ENCODE peak calls at places on chromosomes 3 and 15, in four cellular contexts. T is HFF-Myc, M is M059J, S is lower leg skin. J is an unnamed sample.

GRCh38 chr3:14439501-14440167 is 37.2 kb downstream of the SLC6A6 start:
- DNase-seq in T (no peak), M (no peak), S (no peak), J (peak; percentile 53)

GRCh38 chr3:124846189-124846588 is 41.0 kb downstream of the ITGB5 start:
- DNase-seq in T (no peak), M (peak; percentile 74), S (no peak), J (no peak)

GRCh38 chr3:141105828-141106628 is 54.9 kb downstream of the SPSB4 start:
- DNase-seq in T (peak; percentile 70), M (peak; percentile 79), S (peak; percentile 85), J (peak; percentile 97)

GRCh38 chr3:196942915-196943277 is 568 bp upstream of the NCBP2 start:
- DNase-seq in T (no peak), M (peak; percentile 21), S (no peak), J (no peak)

GRCh38 chr3:188196232-188196990 is 42.5 kb downstream of the LPP start:
- DNase-seq in T (no peak), M (peak; percentile 88), S (no peak), J (no peak)

GRCh38 chr3:101381809-101382208 is 61.4 kb upstream of the IMPG2 start:
- DNase-seq in T (peak; percentile 27), M (peak; percentile 59), S (no peak), J (no peak)

GRCh38 chr15:84840741-84841429 is 23.7 kb downstream of the ALPK3 start:
- DNase-seq in T (no peak), M (peak; percentile 88), S (no peak), J (no peak)

GRCh38 chr3:48516571-48516970 is 12.6 kb upstream of the SHISA5 start:
- DNase-seq in T (no peak), M (no peak), S (no peak), J (no peak)

GRCh38 chr3:17639765-17640164 is 102.7 kb downstream of the TBC1D5 start:
- DNase-seq in T (peak; percentile 31), M (peak; percentile 82), S (no peak), J (no peak)

GRCh38 chr3:178181784-178182183 is 354.5 kb upstream of the KCNMB2 start:
- DNase-seq in T (no peak), M (no peak), S (no peak), J (no peak)

GRCh38 chr3:31533169-31533870 is 595 bp downstream of the STT3B start:
- DNase-seq in T (no peak), M (peak; percentile 28), S (peak; percentile 93), J (peak; percentile 20)

J was measured in tibial nerve.